ENCODE peak calls at places on chromosomes 13 and 19, in six cellular contexts. X, F, I, C, H and T are unnamed samples.

GRCh38 chr13:45833663-45834062 is 17.9 kb downstream of the SIAH3 start:
- DNase-seq in X (peak), F (no peak), I (no peak), C (peak), H (no peak), T (no peak)

GRCh38 chr19:45496349-45496953 is 396 bp downstream of the RTN2 start:
- DNase-seq in X (no peak), F (peak), I (no peak), C (no peak), H (peak), T (no peak)

GRCh38 chr19:28632357-28633076 is 580.4 kb downstream of the UQCRFS1 start:
- DNase-seq in X (no peak), F (no peak), I (no peak), C (no peak), H (no peak), T (no peak)

GRCh38 chr13:49587311-49587847 is 2.0 kb upstream of the RCBTB1 start:
- DNase-seq in X (peak), F (no peak), I (no peak), C (no peak), H (no peak), T (no peak)

GRCh38 chr19:31450696-31451095 is 101.5 kb upstream of the TSHZ3 start:
- DNase-seq in X (no peak), F (no peak), I (no peak), C (no peak), H (no peak), T (no peak)

GRCh38 chr19:6362024-6362344 is 653 bp downstream of the CLPP start:
- DNase-seq in X (no peak), F (no peak), I (no peak), C (no peak), H (no peak), T (no peak)

GRCh38 chr19:28150129-28150528 is 1062.8 kb downstream of the UQCRFS1 start:
- DNase-seq in X (no peak), F (no peak), I (no peak), C (no peak), H (no peak), T (no peak)

GRCh38 chr19:8132858-8133458 is 16.4 kb downstream of the FBN3 start:
- DNase-seq in X (no peak), F (no peak), I (no peak), C (no peak), H (no peak), T (no peak)

GRCh38 chr19:39512964-39513363 is 2.0 kb upstream of the SELENOV start:
- DNase-seq in X (no peak), F (no peak), I (no peak), C (no peak), H (no peak), T (no peak)

GRCh38 chr13:102317593-102317992 is 84.3 kb downstream of the FGF14 start:
- DNase-seq in X (no peak), F (peak), I (peak), C (no peak), H (no peak), T (no peak)

GRCh38 chr19:19597809-19598306 is 20.6 kb downstream of the PBX4 start:
- DNase-seq in X (no peak), F (no peak), I (no peak), C (no peak), H (no peak), T (no peak)

GRCh38 chr19:5966941-5967340 is 11.0 kb downstream of the RANBP3 start:
- DNase-seq in X (no peak), F (no peak), I (no peak), C (no peak), H (no peak), T (no peak)

GRCh38 chr13:35378939-35379338 is 97.5 kb downstream of the MAB21L1 start:
- DNase-seq in X (peak), F (no peak), I (no peak), C (no peak), H (no peak), T (no peak)

GRCh38 chr13:104106705-104107393 is 1040.6 kb upstream of the SLC10A2 start:
- DNase-seq in X (peak), F (no peak), I (no peak), C (no peak), H (no peak), T (no peak)

GRCh38 chr13:91302070-91302469 is 45.4 kb upstream of the MIR17HG start:
- DNase-seq in X (no peak), F (no peak), I (no peak), C (no peak), H (no peak), T (no peak)

GRCh38 chr19:2462635-2463421 is 6.1 kb upstream of the LMNB2 start:
- DNase-seq in X (peak), F (peak), I (peak), C (peak), H (peak), T (no peak)

GRCh38 chr19:12938536-12939291 is at the start of gene CALR:
- DNase-seq in X (peak), F (no peak), I (no peak), C (no peak), H (no peak), T (no peak)

GRCh38 chr13:109123971-109124370 is 494.6 kb downstream of the MYO16 start:
- DNase-seq in X (no peak), F (no peak), I (no peak), C (no peak), H (no peak), T (no peak)

GRCh38 chr19:1495799-1496713 is 5.1 kb downstream of the REEP6 start:
- DNase-seq in X (no peak), F (no peak), I (no peak), C (no peak), H (no peak), T (no peak)

GRCh38 chr13:40069173-40070044 is 413.9 kb downstream of the COG6 start:
- DNase-seq in X (no peak), F (peak), I (peak), C (no peak), H (peak), T (peak)

GRCh38 chr19:58519087-58519354 is 589 bp downstream of the ZBTB45 start:
- DNase-seq in X (peak), F (peak), I (no peak), C (peak), H (peak), T (no peak)
- TF ChIP-seq CTCF in X (peak), F (no peak), I (no peak), C (peak), H (peak), T (peak)

GRCh38 chr19:48329167-48329891 is 4.0 kb downstream of the EMP3 start:
- DNase-seq in X (peak), F (no peak), I (peak), C (no peak), H (no peak), T (peak)

GRCh38 chr19:48333467-48334384 is 8.4 kb downstream of the EMP3 start:
- DNase-seq in X (peak), F (peak), I (peak), C (no peak), H (peak), T (peak)

GRCh38 chr19:48332351-48332661 is 7.0 kb downstream of the EMP3 start:
- DNase-seq in X (no peak), F (no peak), I (no peak), C (no peak), H (no peak), T (no peak)

GRCh38 chr19:48332662-48333466 is 7.5 kb downstream of the EMP3 start:
- DNase-seq in X (peak), F (peak), I (peak), C (peak), H (peak), T (peak)

GRCh38 chr19:48330012-48330681 is 4.8 kb downstream of the EMP3 start:
- DNase-seq in X (peak), F (peak), I (peak), C (no peak), H (peak), T (peak)
- TF ChIP-seq CTCF in X (peak), F (no peak), I (no peak), C (no peak), H (peak), T (no peak)

GRCh38 chr13:27788271-27788670 is 4.0 kb upstream of the GSX1 start:
- DNase-seq in X (no peak), F (no peak), I (no peak), C (no peak), H (no peak), T (no peak)

GRCh38 chr13:27783111-27783510 is 9.2 kb upstream of the GSX1 start:
- DNase-seq in X (peak), F (no peak), I (no peak), C (no peak), H (no peak), T (no peak)
- TF ChIP-seq CTCF in X (peak), F (no peak), I (no peak), C (peak), H (peak), T (no peak)

GRCh38 chr13:33678906-33679657 is 138.9 kb upstream of the RFC3 start:
- DNase-seq in X (no peak), F (peak), I (peak), C (peak), H (peak), T (peak)

GRCh38 chr13:33678084-33678483 is 139.9 kb upstream of the RFC3 start:
- DNase-seq in X (no peak), F (no peak), I (no peak), C (no peak), H (no peak), T (no peak)

GRCh38 chr13:33676045-33676699 is 141.8 kb upstream of the RFC3 start:
- DNase-seq in X (no peak), F (no peak), I (no peak), C (no peak), H (no peak), T (no peak)

GRCh38 chr13:33676700-33677048 is 141.3 kb upstream of the RFC3 start:
- DNase-seq in X (peak), F (no peak), I (peak), C (peak), H (no peak), T (no peak)

GRCh38 chr13:33677215-33677614 is 140.7 kb upstream of the RFC3 start:
- DNase-seq in X (no peak), F (no peak), I (no peak), C (no peak), H (no peak), T (no peak)
- TF ChIP-seq CTCF in X (no peak), F (no peak), I (no peak), C (no peak), H (no peak), T (no peak)

GRCh38 chr13:80921971-80922370 is 581.0 kb upstream of the SPRY2 start:
- DNase-seq in X (no peak), F (no peak), I (no peak), C (no peak), H (no peak), T (no peak)

GRCh38 chr13:80921556-80921955 is 580.6 kb upstream of the SPRY2 start:
- DNase-seq in X (no peak), F (no peak), I (no peak), C (no peak), H (no peak), T (no peak)

GRCh38 chr13:80928241-80928640 is 587.3 kb upstream of the SPRY2 start:
- DNase-seq in X (no peak), F (no peak), I (no peak), C (no peak), H (no peak), T (no peak)

GRCh38 chr13:80924596-80924995 is 583.7 kb upstream of the SPRY2 start:
- DNase-seq in X (no peak), F (no peak), I (no peak), C (no peak), H (no peak), T (no peak)

DNA sequence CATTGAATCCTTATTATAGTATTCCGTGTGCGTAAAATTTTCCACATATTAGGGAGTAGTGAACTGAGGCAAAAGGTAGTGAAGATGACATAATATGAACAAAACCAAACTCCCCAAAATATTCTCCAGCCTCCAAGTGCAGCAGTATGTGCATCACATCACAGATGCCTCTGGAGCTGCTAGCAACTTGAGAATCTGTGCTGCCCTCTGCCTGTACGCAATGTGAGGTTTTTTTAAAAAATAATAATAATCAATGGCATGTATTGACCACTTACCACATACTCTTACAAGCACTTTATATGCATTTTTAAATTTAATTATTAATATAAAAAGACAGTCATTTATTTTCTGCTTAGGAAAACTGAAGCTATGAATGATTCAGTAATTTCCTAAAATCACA is 583.0 kb upstream of the SPRY2 start:
- DNase-seq in X (no peak), F (no peak), I (no peak), C (no peak), H (no peak), T (no peak)
- TF ChIP-seq CTCF in X (peak), F (no peak), I (no peak), C (no peak), H (peak), T (no peak)

DNA sequence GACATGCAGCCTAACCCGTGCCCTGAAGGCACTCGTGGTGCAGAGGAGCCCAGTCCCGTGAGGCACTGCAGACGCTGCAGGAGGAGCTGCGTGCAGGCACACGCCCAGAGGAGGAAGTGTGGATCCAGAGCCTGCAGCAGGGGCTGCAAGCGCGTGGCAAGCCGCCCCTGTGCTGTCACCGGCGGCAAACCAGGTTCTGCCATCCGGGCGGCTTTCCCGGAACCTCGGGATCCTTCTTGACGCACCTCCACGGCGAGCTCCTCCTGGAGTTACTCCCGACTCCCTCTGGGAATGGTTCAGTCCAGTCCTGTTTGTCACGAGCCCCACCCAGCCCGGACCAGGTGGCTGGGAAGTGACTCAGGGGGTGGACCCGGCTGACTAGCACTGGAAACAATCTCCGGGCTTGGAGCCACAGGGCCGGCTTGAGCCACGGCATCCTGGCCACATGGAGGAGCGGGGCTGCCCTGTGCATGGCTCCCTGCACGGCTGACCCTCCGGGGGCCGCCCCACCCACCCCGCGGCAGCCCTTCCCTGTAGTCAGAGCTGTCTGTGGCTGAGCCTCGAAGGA is 10.2 kb downstream of the DPP9 start:
- DNase-seq in X (peak), F (no peak), I (peak), C (peak), H (no peak), T (no peak)
- TF ChIP-seq CTCF in X (peak), F (no peak), I (no peak), C (no peak), H (no peak), T (no peak)

DNA sequence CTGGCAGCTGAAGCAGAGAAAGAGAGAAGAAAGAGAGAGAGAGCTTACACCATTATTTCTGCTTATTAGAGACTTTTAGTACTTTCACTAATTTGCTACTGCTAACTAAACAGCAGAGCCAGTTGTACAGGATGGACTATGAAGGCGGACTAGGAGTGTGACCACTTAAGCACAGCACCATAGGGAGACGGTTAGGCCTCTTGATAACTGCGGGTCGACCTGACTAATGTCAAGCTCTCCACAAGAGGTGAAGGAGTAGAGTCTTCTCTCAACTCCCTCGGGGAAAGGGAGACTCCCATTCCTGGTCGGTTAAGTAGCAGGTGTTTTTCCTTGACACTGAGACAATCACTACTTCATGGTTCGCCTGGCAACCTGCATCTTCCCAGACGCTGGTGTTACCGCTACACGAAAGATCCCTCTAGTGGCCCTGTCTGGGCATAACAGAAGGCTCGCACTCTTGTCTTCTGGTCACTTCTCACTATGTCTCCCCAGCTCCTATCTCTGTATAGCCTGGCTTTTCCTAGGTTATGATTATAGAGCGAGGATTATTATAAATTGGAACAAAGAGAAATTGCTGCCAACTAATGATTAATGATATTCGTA is 5.3 kb upstream of the PSG7 start:
- DNase-seq in X (no peak), F (no peak), I (no peak), C (no peak), H (no peak), T (no peak)
- TF ChIP-seq CTCF in X (peak), F (no peak), I (no peak), C (peak), H (no peak), T (peak)

GRCh38 chr13:97205465-97205864 is 16.7 kb upstream of the MBNL2 start:
- DNase-seq in X (no peak), F (no peak), I (no peak), C (no peak), H (no peak), T (no peak)
- TF ChIP-seq CTCF in X (no peak), F (no peak), I (no peak), C (no peak), H (no peak), T (no peak)

DNA sequence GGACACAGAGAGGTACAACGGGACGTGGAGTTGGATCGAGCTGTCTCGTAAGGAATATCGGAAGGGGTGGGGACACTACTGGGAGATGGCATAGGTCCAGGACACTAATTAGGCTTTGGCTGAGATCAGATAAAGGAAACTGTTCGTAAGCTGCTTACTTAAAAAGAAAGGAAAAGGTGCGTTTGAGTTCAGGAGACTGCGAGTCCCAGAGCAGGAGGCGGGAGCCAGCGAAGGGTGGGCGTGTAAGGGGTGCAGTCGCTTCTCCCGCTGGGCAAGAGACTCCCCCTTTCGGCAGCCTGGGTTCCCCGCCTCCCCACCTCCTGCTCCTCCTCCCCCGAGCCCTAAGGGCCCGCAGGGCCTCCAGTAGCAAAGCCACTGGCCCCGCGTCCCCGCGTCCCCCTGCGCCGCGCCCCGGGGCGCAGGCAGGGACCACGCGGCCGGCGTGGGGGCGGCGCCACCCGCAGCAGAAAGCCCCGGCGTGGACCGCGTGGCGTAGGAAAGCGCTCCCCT is 571 bp downstream of the ABCC4 start:
- DNase-seq in X (peak), F (peak), I (peak), C (no peak), H (peak), T (peak)
- TF ChIP-seq CTCF in X (peak), F (no peak), I (no peak), C (peak), H (no peak), T (no peak)

GRCh38 chr19:55454787-55455243 is 6.6 kb downstream of the ISOC2 start:
- DNase-seq in X (no peak), F (no peak), I (no peak), C (no peak), H (peak), T (no peak)
- TF ChIP-seq CTCF in X (peak), F (peak), I (no peak), C (peak), H (peak), T (peak)